ENCODE peak calls at places on chromosomes 4 and X, in four cellular contexts. H is GM12878, D is H1, A is K562. G is an unnamed sample.

GRCh38 chr4:66688674-66689073 is 856.6 kb downstream of the CENPC start:
- DNase-seq in H (no peak), A (no peak), D (no peak), G (peak; percentile 9)

GRCh38 chr4:16443504-16444088 is 217.3 kb upstream of the TAPT1 start:
- DNase-seq in H (no peak), D (no peak), A (peak; percentile 34), G (peak; percentile 52)

GRCh38 chrX:154374361-154375155 is at the start of gene FLNA:
- DNase-seq in D (no peak), H (no peak), A (no peak), G (no peak)

GRCh38 chrX:119999087-119999634 is 55.6 kb upstream of the NKAP start:
- DNase-seq in D (no peak), H (no peak), A (no peak), G (no peak)

GRCh38 chr4:153241970-153242847 is 38.0 kb downstream of the TRIM2 start:
- DNase-seq in H (no peak), D (no peak), A (no peak), G (peak; percentile 73)

GRCh38 chr4:113006632-113007031 is 42.8 kb upstream of the ANK2 start:
- DNase-seq in D (no peak), A (no peak), H (no peak), G (no peak)

GRCh38 chrX:118074086-118074485 is 42.5 kb downstream of the KLHL13 start:
- DNase-seq in D (no peak), H (no peak), A (no peak), G (no peak)

GRCh38 chr4:140326395-140326993 is 47.0 kb upstream of the SCOC start:
- DNase-seq in D (no peak), H (no peak), A (peak; percentile 47), G (peak; percentile 65)

GRCh38 chrX:136306182-136306581 is 5.4 kb downstream of the ADGRG4 start:
- DNase-seq in D (no peak), A (no peak), H (no peak), G (no peak)

GRCh38 chrX:39966186-39966585 is 131.6 kb downstream of the BCOR start:
- DNase-seq in D (no peak), A (no peak), H (no peak), G (peak; percentile 3)

GRCh38 chr4:86927843-86928395 is 6.9 kb upstream of the AFF1 start:
- DNase-seq in D (no peak), A (no peak), H (no peak), G (peak; percentile 99)

GRCh38 chrX:50643525-50644137 is 170.4 kb downstream of the SHROOM4 start:
- DNase-seq in H (no peak), D (no peak), A (no peak), G (no peak)

GRCh38 chr4:111775908-111776307 is 369.3 kb upstream of the FAM241A start:
- DNase-seq in A (no peak), H (no peak), D (no peak), G (no peak)

GRCh38 chr4:89109841-89110540 is 1.3 kb upstream of the TIGD2 start:
- DNase-seq in D (no peak), A (no peak), H (no peak), G (no peak)

GRCh38 chrX:108020631-108021030 is 24.2 kb upstream of the VSIG1 start:
- DNase-seq in H (no peak), D (no peak), A (peak; percentile 11), G (peak; percentile 28)

GRCh38 chr4:36310793-36311192 is 29.4 kb downstream of the DTHD1 start:
- DNase-seq in H (no peak), A (no peak), D (no peak), G (no peak)

DNA sequence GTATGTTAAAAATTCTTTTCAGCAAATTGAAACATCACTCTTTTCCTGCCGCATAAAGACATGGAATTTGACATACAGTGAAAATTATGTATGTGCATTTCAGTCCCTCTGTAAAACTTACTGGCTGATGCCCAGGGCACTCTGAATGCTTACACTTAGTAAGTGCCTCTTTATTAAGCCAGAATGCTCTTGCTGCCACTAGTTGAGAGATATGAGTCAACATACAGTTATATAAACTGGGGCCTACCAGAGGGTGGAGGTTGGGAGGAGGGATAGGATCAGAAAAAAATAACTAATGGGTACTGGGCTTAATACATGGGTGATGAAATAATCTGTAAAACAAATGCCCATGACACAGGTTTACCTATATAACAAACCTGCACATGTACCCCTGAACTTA is 38.2 kb upstream of the TRPC5 start:
- DNase-seq in H (no peak), D (no peak), A (no peak), G (peak; percentile 43)
- TF ChIP-seq CHD1 in H (no peak), D (no peak), A (no peak), G (no peak)

GRCh38 chr4:6271701-6272465 is 2.2 kb downstream of the WFS1 start:
- DNase-seq in D (no peak), A (no peak), H (no peak), G (no peak)
- H3K4me1 ChIP-seq in D (peaks cover 22% of the 10 kb centered on the region), A (no peaks in the 10 kb centered on the region), H (peaks cover 10% of the 10 kb centered on the region), G (peaks cover 29% of the 10 kb centered on the region)

GRCh38 chrX:11666180-11666579 is 460 bp upstream of the ARHGAP6 start:
- DNase-seq in A (no peak), D (no peak), H (no peak), G (no peak)
- H3K9ac ChIP-seq in A (no peak overlapping the region), D (no peak overlapping the region), H (no peak overlapping the region), G (no peak overlapping the region)

GRCh38 chr4:152161676-152162330 is 374.1 kb downstream of the FBXW7 start:
- DNase-seq in A (no peak), D (no peak), H (no peak), G (no peak)
- TF ChIP-seq CHD1 in A (no peak), D (no peak), H (no peak), G (no peak)

DNA sequence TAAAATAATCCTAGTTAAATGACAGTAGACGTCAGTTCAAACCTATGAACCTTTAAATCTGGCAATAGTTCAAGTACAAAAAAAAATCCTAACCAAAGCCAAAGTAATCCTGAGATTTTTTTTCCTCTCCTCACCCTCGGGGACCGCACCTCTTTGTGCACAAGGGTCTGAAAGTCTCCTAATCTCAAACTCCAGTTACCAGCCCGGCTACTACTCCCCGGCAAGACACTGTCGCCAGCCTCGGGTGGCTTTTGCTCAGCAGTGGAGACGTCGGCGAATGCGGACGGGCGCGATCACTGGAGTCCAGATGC is 396 bp downstream of the SEC31A start:
- DNase-seq in A (no peak), H (no peak), D (no peak), G (no peak)
- H3K4me1 ChIP-seq in A (peaks cover 24% of the 10 kb centered on the region), H (peaks cover 3% of the 10 kb centered on the region), D (peaks cover 3% of the 10 kb centered on the region), G (no peaks in the 10 kb centered on the region)

GRCh38 chr4:73704314-73705055 is 35.9 kb upstream of the CXCL8 start:
- DNase-seq in D (no peak), A (peak; percentile 28), H (no peak), G (peak; percentile 100)
- H3K9ac ChIP-seq in D (no peak overlapping the region), A (peak overlapping the region; percentile 38), H (no peak overlapping the region), G (no peak overlapping the region)

DNA sequence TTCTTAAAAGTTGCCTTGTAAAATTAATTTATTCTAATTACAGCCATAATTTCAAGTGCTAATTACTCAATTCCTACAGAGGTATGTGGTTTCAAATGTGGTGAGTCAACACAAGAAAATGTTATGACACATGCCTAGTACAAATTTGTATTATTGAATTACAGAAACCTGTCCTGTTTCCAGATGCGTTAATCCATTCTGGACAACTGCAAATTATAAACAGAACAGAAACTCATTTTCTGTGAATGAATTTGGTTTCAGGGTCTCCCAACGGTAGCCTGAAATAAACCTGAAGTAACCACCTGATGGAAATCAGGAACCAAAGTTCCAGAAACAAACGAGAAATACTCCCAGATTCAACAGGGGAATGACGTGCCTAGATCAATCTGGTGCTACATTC is 328.6 kb upstream of the F9 start:
- DNase-seq in H (no peak), A (no peak), D (no peak), G (no peak)
- TF ChIP-seq CHD1 in H (no peak), A (no peak), D (no peak), G (no peak)

GRCh38 chr4:37934096-37934495 is 26.1 kb upstream of the PTTG2 start:
- DNase-seq in A (no peak), D (no peak), H (no peak), G (no peak)

GRCh38 chr4:37938208-37938607 is 22.0 kb upstream of the PTTG2 start:
- DNase-seq in A (no peak), H (no peak), D (no peak), G (no peak)

GRCh38 chr4:37936889-37937498 is 23.2 kb upstream of the PTTG2 start:
- DNase-seq in A (no peak), H (no peak), D (no peak), G (no peak)

GRCh38 chr4:37934609-37935008 is 25.6 kb upstream of the PTTG2 start:
- DNase-seq in H (no peak), A (no peak), D (no peak), G (no peak)

GRCh38 chr4:37935026-37935425 is 25.2 kb upstream of the PTTG2 start:
- DNase-seq in D (no peak), A (no peak), H (no peak), G (no peak)
- H3K4me1 ChIP-seq in D (no peaks in the 10 kb centered on the region), A (no peaks in the 10 kb centered on the region), H (no peaks in the 10 kb centered on the region), G (no peaks in the 10 kb centered on the region)

GRCh38 chrX:7334253-7334935 is 186.4 kb upstream of the PUDP start:
- DNase-seq in A (no peak), D (no peak), H (no peak), G (peak; percentile 93)

GRCh38 chrX:7330971-7331746 is 183.2 kb upstream of the PUDP start:
- DNase-seq in A (no peak), D (no peak), H (no peak), G (peak; percentile 85)

GRCh38 chrX:7330551-7330950 is 182.6 kb upstream of the PUDP start:
- DNase-seq in D (no peak), A (no peak), H (no peak), G (peak; percentile 21)
- H3K9ac ChIP-seq in D (no peak overlapping the region), A (no peak overlapping the region), H (no peak overlapping the region), G (no peak overlapping the region)

G was measured in IMR-90.